ENCODE peak calls at places on chromosome 11, in four cellular contexts. D is naive thymus-derived CD4-positive, alpha-beta T cell; U is right cardiac atrium; Y is GM12878. G is an unnamed sample.
A peak's percentile ranks its signal among the peaks of the same experiment; 100 is the strongest.

GRCh38 chr11:116164843-116165242 is 607.9 kb downstream of the BUD13 start:
- ATAC-seq in Y (no peak), U (no peak), D (no peak), G (no peak)

GRCh38 chr11:63862923-63863322 is 24.0 kb downstream of the MARK2 start:
- ATAC-seq in Y (no peak), D (peak; percentile 50), U (no peak), G (no peak)

GRCh38 chr11:19864141-19865120 is 151.8 kb downstream of the NAV2 start:
- ATAC-seq in U (peak; percentile 25), Y (no peak), D (no peak), G (no peak)

GRCh38 chr11:134276396-134277175 is 407 bp downstream of the GLB1L3 start:
- ATAC-seq in D (peak; percentile 23), Y (peak; percentile 32), U (no peak), G (peak; percentile 11)

GRCh38 chr11:126491092-126491491 is 135.6 kb downstream of the ST3GAL4 start:
- ATAC-seq in Y (no peak), U (no peak), D (no peak), G (no peak)

GRCh38 chr11:71425409-71425808 is 22.8 kb downstream of the DHCR7 start:
- ATAC-seq in D (no peak), Y (peak; percentile 30), U (no peak), G (no peak)

GRCh38 chr11:47485112-47485511 is 36.2 kb upstream of the RAPSN start:
- ATAC-seq in D (no peak), Y (no peak), U (no peak), G (no peak)

GRCh38 chr11:31809543-31809856 is 1.6 kb downstream of the PAX6 start:
- ATAC-seq in D (no peak), U (no peak), Y (no peak), G (no peak)

GRCh38 chr11:75275581-75275980 is 35.0 kb downstream of the TPBGL start:
- ATAC-seq in D (peak; percentile 95), U (no peak), Y (no peak), G (no peak)

GRCh38 chr11:106565326-106565725 is 452.9 kb downstream of the GUCY1A2 start:
- ATAC-seq in D (no peak), U (no peak), Y (no peak), G (no peak)

GRCh38 chr11:20962581-20962980 is 293.2 kb downstream of the NELL1 start:
- ATAC-seq in U (no peak), D (no peak), Y (no peak), G (no peak)

GRCh38 chr11:18468962-18469361 is 13.3 kb downstream of the LDHAL6A start:
- ATAC-seq in Y (peak; percentile 27), U (no peak), D (no peak), G (no peak)

GRCh38 chr11:94750319-94751215 is 17.6 kb upstream of the AMOTL1 start:
- ATAC-seq in D (no peak), Y (no peak), U (peak; percentile 83), G (peak; percentile 16)

GRCh38 chr11:73854680-73855079 is 22.0 kb downstream of the COA4 start:
- ATAC-seq in D (no peak), Y (no peak), U (no peak), G (no peak)

GRCh38 chr11:110153474-110153873 is 60.3 kb downstream of the ZC3H12C start:
- ATAC-seq in Y (no peak), D (no peak), U (no peak), G (no peak)

GRCh38 chr11:8218840-8219239 is 44.8 kb downstream of the LMO1 start:
- ATAC-seq in Y (peak; percentile 10), D (no peak), U (no peak), G (no peak)

GRCh38 chr11:32080381-32080980 is 10.4 kb upstream of the RCN1 start:
- ATAC-seq in U (no peak), Y (no peak), D (no peak), G (no peak)

GRCh38 chr11:70169632-70170031 is 33.5 kb upstream of the FADD start:
- ATAC-seq in U (no peak), Y (no peak), D (no peak), G (no peak)

GRCh38 chr11:48025983-48026340 is 45.6 kb downstream of the PTPRJ start:
- ATAC-seq in U (no peak), D (peak; percentile 45), Y (no peak), G (no peak)

GRCh38 chr11:94473177-94473799 is 20.4 kb downstream of the MRE11 start:
- ATAC-seq in U (no peak), Y (peak; percentile 82), D (peak; percentile 83), G (no peak)

GRCh38 chr11:48109046-48109666 is 107.5 kb upstream of the OR4B1 start:
- ATAC-seq in U (peak; percentile 56), Y (peak; percentile 10), D (peak; percentile 57), G (peak; percentile 19)

DNA sequence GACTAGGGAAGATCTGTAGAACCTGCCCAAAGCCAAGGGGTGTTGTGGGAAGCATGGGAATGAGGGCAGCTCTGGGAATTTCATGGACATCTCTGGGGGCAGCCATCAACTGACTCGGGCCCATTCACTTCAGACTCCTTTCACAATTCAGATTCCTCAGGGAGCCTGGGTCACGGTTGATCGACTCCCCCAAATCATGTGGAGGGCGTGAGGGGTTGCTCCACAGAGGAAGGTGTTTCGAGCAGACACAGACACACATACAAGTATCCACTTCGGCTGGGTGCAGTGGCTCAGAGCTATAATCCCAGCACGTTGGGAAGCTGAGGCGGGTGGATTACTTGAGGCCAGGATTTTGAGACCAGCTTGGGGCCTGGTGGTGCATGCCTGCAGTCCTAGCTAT is 15.7 kb downstream of the STX3 start:
- ATAC-seq in U (no peak), Y (no peak), D (no peak), G (no peak)
- H3K27ac ChIP-seq in U (no peak overlapping the region), Y (no peak overlapping the region), D (no peak overlapping the region), G (no peak overlapping the region)

GRCh38 chr11:12219732-12220131 is 109.3 kb downstream of the MICAL2 start:
- ATAC-seq in D (no peak), Y (no peak), U (peak; percentile 50), G (no peak)
- H3K27ac ChIP-seq in D (no peak overlapping the region), Y (no peak overlapping the region), U (peak overlapping the region; percentile 80), G (peak overlapping the region; percentile 59)

GRCh38 chr11:12232819-12233601 is 122.6 kb downstream of the MICAL2 start:
- ATAC-seq in U (peak; percentile 38), D (no peak), Y (no peak), G (no peak)

GRCh38 chr11:12233602-12233925 is 123.2 kb downstream of the MICAL2 start:
- ATAC-seq in Y (no peak), D (no peak), U (no peak), G (no peak)

GRCh38 chr11:12235080-12235479 is 124.7 kb downstream of the MICAL2 start:
- ATAC-seq in U (no peak), Y (no peak), D (no peak), G (no peak)

GRCh38 chr11:12235549-12235944 is 125.2 kb downstream of the MICAL2 start:
- ATAC-seq in D (peak; percentile 15), U (no peak), Y (peak; percentile 37), G (no peak)

GRCh38 chr11:12234216-12234615 is 123.8 kb downstream of the MICAL2 start:
- ATAC-seq in U (peak; percentile 42), Y (no peak), D (no peak), G (no peak)
- H3K27ac ChIP-seq in U (no peak overlapping the region), Y (no peak overlapping the region), D (no peak overlapping the region), G (peak overlapping the region; percentile 82)

GRCh38 chr11:34345012-34345804 is 12.6 kb downstream of the ABTB2 start:
- ATAC-seq in Y (no peak), D (no peak), U (peak; percentile 27), G (no peak)
- H3K27ac ChIP-seq in Y (no peak overlapping the region), D (no peak overlapping the region), U (peak overlapping the region; percentile 81), G (no peak overlapping the region)

GRCh38 chr11:102452461-102453285 is at the start of gene TMEM123:
- ATAC-seq in Y (peak; percentile 80), D (peak; percentile 84), U (peak; percentile 94), G (peak; percentile 88)

GRCh38 chr11:102453286-102453797 is 777 bp upstream of the TMEM123 start:
- ATAC-seq in Y (no peak), U (no peak), D (no peak), G (no peak)

GRCh38 chr11:102449651-102450570 is 2.7 kb downstream of the TMEM123 start:
- ATAC-seq in Y (no peak), U (no peak), D (no peak), G (no peak)

GRCh38 chr11:102451693-102452460 is 688 bp downstream of the TMEM123 start:
- ATAC-seq in Y (peak; percentile 75), U (peak; percentile 84), D (peak; percentile 74), G (peak; percentile 60)

DNA sequence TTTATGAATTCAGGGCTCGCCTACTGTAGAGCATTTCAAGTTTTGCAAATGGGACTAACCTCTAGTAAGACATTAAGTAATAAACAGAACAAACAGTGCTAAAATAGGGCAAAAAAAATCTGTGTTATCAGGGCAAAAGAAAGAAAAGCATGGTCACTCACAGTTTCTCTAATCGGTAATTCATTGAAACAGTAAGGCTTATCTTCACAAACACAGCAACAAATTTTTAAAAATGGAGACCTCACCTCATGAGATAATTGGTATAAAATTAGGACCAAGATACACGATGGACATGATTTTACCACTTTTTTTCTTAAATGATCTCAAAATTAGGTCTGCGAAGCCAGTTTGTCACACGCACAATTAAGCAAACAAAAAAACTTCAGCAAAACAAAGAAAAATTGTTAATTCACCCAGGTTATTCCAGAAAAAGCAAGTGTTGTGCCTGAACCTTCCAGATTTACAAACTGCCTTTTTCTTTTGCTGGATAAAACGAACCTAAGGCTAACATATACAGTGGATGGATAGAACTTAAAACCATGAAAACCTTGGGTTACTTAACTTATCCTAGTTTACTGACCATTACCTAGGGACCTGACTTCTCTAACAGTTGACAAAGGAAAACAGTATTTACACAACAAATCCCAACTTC is 1.4 kb downstream of the TMEM123 start:
- ATAC-seq in U (no peak), D (no peak), Y (no peak), G (no peak)
- H3K27ac ChIP-seq in U (peak overlapping the region; percentile 74), D (peak overlapping the region; percentile 80), Y (peak overlapping the region; percentile 79), G (peak overlapping the region; percentile 92)

G was measured in gastroesophageal sphincter.